ENCODE peak calls at places on chromosomes 16 and 17, in six cellular contexts. A is adrenal gland, X is MG63, B is cardiac muscle cell, T is A549, F is MM.1S. L is an unnamed sample.

GRCh38 chr17:79036609-79037008 is 12.6 kb downstream of the C1QTNF1 start:
- DNase-seq in T (peak; percentile 87), A (peak; percentile 80), X (peak; percentile 83), F (no peak), B (peak; percentile 93), L (peak; percentile 91)

GRCh38 chr16:68590201-68590994 is 51.3 kb downstream of the ZFP90 start:
- DNase-seq in T (peak; percentile 48), X (peak; percentile 41), B (peak; percentile 77), F (no peak), A (no peak), L (peak; percentile 53)

GRCh38 chr17:80099291-80100034 is 1.9 kb upstream of the GAA start:
- DNase-seq in F (no peak), T (no peak), A (no peak), X (peak; percentile 48), B (no peak), L (no peak)

GRCh38 chr17:80055597-80055996 is 19.2 kb downstream of the CCDC40 start:
- DNase-seq in B (no peak), T (no peak), X (no peak), F (no peak), A (no peak), L (no peak)

GRCh38 chr17:68011199-68011665 is 15.0 kb upstream of the C17orf58 start:
- DNase-seq in T (peak; percentile 66), A (peak; percentile 74), X (peak; percentile 43), B (peak; percentile 45), F (peak; percentile 57), L (peak; percentile 48)

GRCh38 chr16:78407191-78407590 is 307.7 kb downstream of the WWOX start:
- DNase-seq in B (no peak), A (no peak), X (no peak), T (no peak), F (no peak), L (peak; percentile 27)

GRCh38 chr17:29004081-29004692 is 1.6 kb downstream of the SEZ6 start:
- DNase-seq in T (no peak), A (peak; percentile 61), F (no peak), X (peak; percentile 20), B (peak; percentile 42), L (peak; percentile 15)

GRCh38 chr17:82170412-82170961 is 42.2 kb downstream of the CCDC57 start:
- DNase-seq in B (no peak), F (no peak), X (no peak), A (peak; percentile 59), T (no peak), L (no peak)

GRCh38 chr16:83992624-83993023 is 24.6 kb downstream of the NECAB2 start:
- DNase-seq in F (no peak), X (peak; percentile 6), T (no peak), A (peak; percentile 69), B (peak; percentile 83), L (peak; percentile 29)

GRCh38 chr16:89033304-89033703 is 56.3 kb upstream of the CBFA2T3 start:
- DNase-seq in T (no peak), B (no peak), F (no peak), X (no peak), A (no peak), L (no peak)

GRCh38 chr17:27290916-27291598 is 2.9 kb upstream of the WSB1 start:
- DNase-seq in T (no peak), B (no peak), F (no peak), A (no peak), X (no peak), L (no peak)

DNA sequence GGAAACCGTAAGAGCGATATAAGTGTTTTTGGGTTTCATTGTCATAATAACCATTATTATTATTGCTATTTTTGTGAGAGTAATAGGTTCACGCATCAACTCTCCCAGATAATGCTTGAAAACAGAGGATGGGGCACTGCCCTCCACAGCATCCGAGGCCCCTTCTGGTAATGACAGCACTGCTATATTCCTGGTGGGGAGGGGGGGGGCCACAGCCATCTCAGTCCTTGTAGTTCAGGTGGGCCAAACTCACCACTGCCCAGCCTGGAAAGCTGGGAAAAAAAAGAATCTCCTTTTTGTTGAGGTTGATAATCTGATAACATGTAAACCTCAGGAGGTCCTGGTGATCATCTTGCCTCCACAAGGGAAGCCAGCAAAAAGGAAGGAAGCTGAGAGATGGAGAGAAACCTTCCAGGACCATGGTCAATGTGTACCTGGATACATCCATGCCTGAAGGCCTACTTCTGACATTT is 706 bp downstream of the C16orf95 start:
- DNase-seq in F (no peak), X (no peak), T (no peak), A (no peak), B (no peak), L (no peak)
- H3K9me3 ChIP-seq in F (no peaks in the 10 kb centered on the region), X (no peaks in the 10 kb centered on the region), T (no peaks in the 10 kb centered on the region), A (no peaks in the 10 kb centered on the region), B (no peaks in the 10 kb centered on the region), L (no peaks in the 10 kb centered on the region)

GRCh38 chr16:5938607-5939006 is 841.0 kb upstream of the EEF2KMT start:
- DNase-seq in T (no peak), B (no peak), A (no peak), F (no peak), X (no peak), L (no peak)
- H3K9me3 ChIP-seq in T (no peaks in the 10 kb centered on the region), B (no peaks in the 10 kb centered on the region), A (no peaks in the 10 kb centered on the region), F (no peaks in the 10 kb centered on the region), X (no peaks in the 10 kb centered on the region), L (peaks cover 8% of the 10 kb centered on the region)

DNA sequence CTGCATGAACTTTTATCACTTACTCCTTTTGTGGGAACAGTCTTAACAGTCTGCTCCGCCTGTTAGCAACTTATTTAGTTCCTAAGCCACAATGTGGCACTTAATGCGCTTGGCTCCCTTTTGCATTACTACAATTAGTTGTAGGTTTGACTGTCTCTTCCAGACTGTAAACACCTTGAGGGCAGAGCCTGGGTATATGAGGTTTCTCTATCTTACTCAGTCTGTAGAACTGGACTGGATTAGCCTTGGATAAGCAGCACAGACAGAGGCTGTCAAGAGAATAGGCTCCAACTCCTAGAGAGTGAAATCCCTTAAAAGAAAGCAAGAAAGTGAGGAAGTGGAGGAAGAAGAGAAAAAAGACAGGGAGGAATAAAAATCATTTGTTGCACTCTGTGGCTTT is 268.3 kb upstream of the MAF start:
- DNase-seq in T (no peak), X (no peak), B (no peak), F (no peak), A (no peak), L (no peak)
- H3K9me3 ChIP-seq in T (no peaks in the 10 kb centered on the region), X (no peaks in the 10 kb centered on the region), B (no peaks in the 10 kb centered on the region), F (no peaks in the 10 kb centered on the region), A (no peaks in the 10 kb centered on the region), L (no peaks in the 10 kb centered on the region)

DNA sequence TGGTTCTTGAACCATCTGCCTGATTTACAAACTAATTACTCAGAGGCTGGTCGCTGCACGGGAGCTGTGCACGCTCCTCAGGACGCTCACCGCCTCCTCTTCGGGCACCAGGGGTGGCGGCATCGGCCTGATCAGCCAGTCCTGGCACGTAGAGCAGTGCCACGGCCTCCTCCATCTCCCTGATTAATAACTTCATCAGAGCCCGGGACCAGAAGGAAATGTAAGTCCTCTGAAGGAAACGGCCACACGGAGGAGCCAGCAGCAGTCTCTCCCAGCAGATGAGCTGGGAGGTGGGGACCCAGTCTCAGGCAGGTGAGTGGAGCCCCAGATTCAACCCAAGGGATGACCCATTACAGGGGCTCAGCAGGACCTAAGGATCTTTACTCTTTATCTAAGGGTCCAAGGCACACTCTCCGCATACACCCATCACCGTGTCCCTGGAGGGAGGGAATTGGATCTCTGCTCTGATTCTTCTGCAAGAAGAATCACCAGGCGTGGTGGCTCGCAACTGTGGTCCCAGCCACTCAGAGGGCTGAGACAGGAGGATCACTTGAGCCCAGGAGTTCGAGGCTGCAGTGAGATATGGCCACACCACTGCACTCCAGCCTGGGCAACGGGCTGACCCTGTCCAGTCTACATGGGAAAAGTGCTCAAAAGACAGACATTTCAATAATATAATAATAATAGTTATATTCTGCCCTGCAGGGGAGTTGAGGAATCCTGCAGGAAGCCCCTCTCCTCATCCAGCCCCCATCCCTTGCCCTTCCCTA is 366.5 kb downstream of the SEC14L1 start:
- DNase-seq in F (no peak), B (no peak), X (no peak), T (no peak), A (no peak), L (no peak)
- H3K9me3 ChIP-seq in F (no peaks in the 10 kb centered on the region), B (no peaks in the 10 kb centered on the region), X (peaks cover 2% of the 10 kb centered on the region), T (peaks cover 25% of the 10 kb centered on the region), A (no peaks in the 10 kb centered on the region), L (no peaks in the 10 kb centered on the region)

GRCh38 chr17:72795941-72796340 is 296.5 kb downstream of the SLC39A11 start:
- DNase-seq in T (no peak), F (no peak), B (no peak), A (no peak), X (no peak), L (no peak)
- H3K9me3 ChIP-seq in T (peaks cover 40% of the 10 kb centered on the region), F (no peaks in the 10 kb centered on the region), B (no peaks in the 10 kb centered on the region), A (no peaks in the 10 kb centered on the region), X (peaks cover 7% of the 10 kb centered on the region), L (peaks cover 52% of the 10 kb centered on the region)

GRCh38 chr17:22469101-22469880 is 777.0 kb downstream of the KCNJ18 start:
- DNase-seq in X (no peak), T (no peak), F (no peak), A (peak; percentile 4), B (no peak), L (no peak)
- H3K9me3 ChIP-seq in X (no peaks in the 10 kb centered on the region), T (no peaks in the 10 kb centered on the region), F (no peaks in the 10 kb centered on the region), A (no peaks in the 10 kb centered on the region), B (no peaks in the 10 kb centered on the region), L (no peaks in the 10 kb centered on the region)

DNA sequence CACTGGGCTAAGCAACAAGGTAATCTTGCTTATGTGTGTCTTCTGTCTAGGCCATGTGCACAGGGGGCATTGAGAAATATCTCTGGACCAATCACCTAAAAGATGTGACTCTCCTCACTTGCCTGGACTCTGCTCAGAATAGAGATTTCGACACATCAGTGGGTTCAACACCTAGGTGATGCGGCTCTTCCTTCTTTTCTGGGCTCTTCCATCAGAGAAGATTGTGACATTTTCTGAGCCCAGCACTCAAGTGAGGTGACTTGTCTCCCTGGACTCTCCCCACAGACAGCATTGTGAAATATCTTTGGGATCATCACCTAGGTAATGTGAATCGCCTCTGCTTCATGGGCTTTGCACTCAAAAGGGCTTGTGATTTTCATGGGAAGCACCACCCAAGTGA is 1904.1 kb downstream of the TP53TG3F start:
- DNase-seq in B (no peak), F (no peak), X (no peak), T (no peak), A (no peak), L (no peak)
- H3K9me3 ChIP-seq in B (peaks cover 3% of the 10 kb centered on the region), F (no peaks in the 10 kb centered on the region), X (no peaks in the 10 kb centered on the region), T (no peaks in the 10 kb centered on the region), A (no peaks in the 10 kb centered on the region), L (no peaks in the 10 kb centered on the region)

GRCh38 chr17:21676281-21677111 is 15.8 kb upstream of the KCNJ18 start:
- DNase-seq in T (no peak), F (no peak), B (no peak), A (peak; percentile 23), X (no peak), L (no peak)

GRCh38 chr17:21677126-21677910 is 15.0 kb upstream of the KCNJ18 start:
- DNase-seq in B (no peak), X (no peak), T (no peak), A (no peak), F (no peak), L (no peak)

GRCh38 chr17:21677911-21678310 is 14.4 kb upstream of the KCNJ18 start:
- DNase-seq in B (no peak), X (no peak), A (no peak), T (no peak), F (no peak), L (no peak)

GRCh38 chr17:21678451-21679081 is 13.8 kb upstream of the KCNJ18 start:
- DNase-seq in X (no peak), A (no peak), T (no peak), F (no peak), B (no peak), L (no peak)

DNA sequence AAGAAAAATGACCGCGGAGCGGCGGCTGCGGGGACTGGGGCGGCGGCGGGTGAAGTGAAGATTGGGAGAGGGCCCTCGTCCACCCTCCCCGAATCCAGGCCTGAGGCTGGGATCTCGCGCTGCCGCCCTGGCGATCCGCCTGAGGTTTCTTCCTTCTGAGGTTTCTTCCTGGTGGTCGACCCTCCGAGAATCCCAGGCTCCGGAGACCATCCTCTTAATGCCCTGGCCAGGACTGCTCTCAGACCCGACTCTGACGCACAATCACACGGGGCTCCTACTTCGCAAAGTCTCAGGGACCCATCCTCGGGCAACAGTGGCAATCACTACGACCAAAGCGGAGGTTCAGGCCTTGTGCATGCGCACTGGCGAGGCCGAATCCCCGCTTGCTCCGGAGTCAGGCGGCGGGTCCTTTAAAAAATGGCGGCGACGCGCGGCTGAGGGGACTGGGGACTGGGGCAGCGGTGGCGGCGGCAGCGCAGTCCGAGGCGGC is 18.0 kb upstream of the KCNJ18 start:
- DNase-seq in A (no peak), B (no peak), F (no peak), T (no peak), X (no peak), L (no peak)
- H3K9me3 ChIP-seq in A (no peaks in the 10 kb centered on the region), B (no peaks in the 10 kb centered on the region), F (no peaks in the 10 kb centered on the region), T (no peaks in the 10 kb centered on the region), X (no peaks in the 10 kb centered on the region), L (no peaks in the 10 kb centered on the region)

L was measured in adipocyte.